ENCODE peak calls at places on chromosome X, in five cellular contexts. B is T47D; M is OCI-LY7; D is Right ventricle myocardium superior; A is activated effector memory CD4-positive, alpha-beta T cell treated with anti-CD3 and anti-CD28 coated beads, Interleukin-2, amount 50 U/mL, for 16 hours. U is an unnamed sample.

GRCh38 chrX:17038681-17039161 is 92.3 kb downstream of the REPS2 start:
- DNase-seq in B (no peak), M (no peak), D (no peak), A (no peak), U (no peak)

GRCh38 chrX:71652405-71652804 is 14.9 kb upstream of the LOC101059915 start:
- DNase-seq in B (peak), M (peak), D (no peak), A (peak), U (no peak)

GRCh38 chrX:17242470-17242869 is 132.5 kb upstream of the NHS start:
- DNase-seq in B (peak), M (peak), D (no peak), A (peak), U (no peak)

GRCh38 chrX:114976321-114976720 is 41.1 kb downstream of the IL13RA2 start:
- DNase-seq in B (no peak), M (no peak), D (no peak), A (no peak), U (no peak)

GRCh38 chrX:13533726-13534125 is 35.7 kb upstream of the EGFL6 start:
- DNase-seq in B (peak), M (no peak), D (no peak), A (no peak), U (no peak)

GRCh38 chrX:121832446-121832845 is 785.0 kb downstream of the GLUD2 start:
- DNase-seq in B (no peak), M (no peak), D (no peak), A (no peak), U (no peak)

GRCh38 chrX:106875151-106875550 is 28.0 kb downstream of the RIPPLY1 start:
- DNase-seq in B (no peak), M (no peak), D (no peak), A (no peak), U (no peak)

GRCh38 chrX:139058831-139059495 is 347.4 kb upstream of the FGF13 start:
- DNase-seq in B (no peak), M (no peak), D (no peak), A (no peak), U (no peak)

GRCh38 chrX:137547291-137547690 is 18.6 kb upstream of the ZIC3 start:
- DNase-seq in B (no peak), M (no peak), D (no peak), A (no peak), U (no peak)

GRCh38 chrX:74371823-74372222 is 49.5 kb upstream of the SLC16A2 start:
- DNase-seq in B (no peak), M (no peak), D (no peak), A (no peak), U (no peak)

GRCh38 chrX:133985164-133986007 is at the start of gene GPC3:
- DNase-seq in B (peak), M (no peak), D (peak), A (peak), U (peak)

GRCh38 chrX:66579219-66579618 is 59.7 kb downstream of the EDA2R start:
- DNase-seq in B (no peak), M (no peak), D (no peak), A (no peak), U (no peak)

GRCh38 chrX:135112096-135112729 is 8.1 kb downstream of the ETDB start:
- DNase-seq in B (peak), M (peak), D (no peak), A (peak), U (no peak)

GRCh38 chrX:123525131-123525725 is 207.6 kb downstream of the THOC2 start:
- DNase-seq in B (no peak), M (no peak), D (no peak), A (no peak), U (no peak)

GRCh38 chrX:120753413-120754251 is 122.0 kb downstream of the CT47B1 start:
- DNase-seq in B (no peak), M (peak), D (no peak), A (no peak), U (no peak)

GRCh38 chrX:70025464-70025863 is 24.3 kb downstream of the AWAT2 start:
- DNase-seq in B (no peak), M (no peak), D (no peak), A (no peak), U (no peak)

GRCh38 chrX:33741807-33742206 is 390.3 kb downstream of the FAM47A start:
- DNase-seq in B (no peak), M (no peak), D (no peak), A (no peak), U (no peak)

GRCh38 chrX:38881066-38881465 is 79.8 kb downstream of the MID1IP1 start:
- DNase-seq in B (no peak), M (no peak), D (no peak), A (no peak), U (no peak)

GRCh38 chrX:72666451-72666850 is 47.7 kb downstream of the PHKA1 start:
- DNase-seq in B (no peak), M (no peak), D (no peak), A (no peak), U (no peak)

GRCh38 chrX:13488706-13489105 is 80.7 kb upstream of the EGFL6 start:
- DNase-seq in B (no peak), M (no peak), D (no peak), A (no peak), U (no peak)

GRCh38 chrX:56762707-56763555 is 33.9 kb downstream of the NBDY start:
- DNase-seq in B (no peak), M (no peak), D (no peak), A (no peak), U (no peak)

GRCh38 chrX:41259516-41259915 is 74.4 kb upstream of the DDX3X start:
- DNase-seq in B (no peak), M (no peak), D (no peak), A (no peak), U (no peak)

GRCh38 chrX:153667931-153668396 is 5.6 kb downstream of the PNCK start:
- DNase-seq in B (peak), M (peak), D (peak), A (peak), U (peak)